ENCODE peak calls at places on chromosomes 5 and 9, in nine cellular contexts. R is NB4; L is CD8-positive, alpha-beta memory T cell; Y is heart right ventricle; I is A549; F is Panc1; S is lower leg skin; X is OCI-LY7; E is cardiac muscle cell. G is an unnamed sample.
A peak's percentile ranks its signal among the peaks of the same experiment; 100 is the strongest.

GRCh38 chr9:113477058-113477457 is 13.5 kb downstream of the RGS3 start:
- DNase-seq in R (no peak), L (no peak), Y (no peak), I (no peak), F (no peak), S (no peak), X (no peak), E (no peak), G (no peak)

GRCh38 chr5:142063376-142063775 is 45.2 kb upstream of the NDFIP1 start:
- DNase-seq in R (no peak), L (no peak), Y (no peak), I (no peak), F (no peak), S (no peak), X (no peak), E (no peak), G (no peak)

GRCh38 chr5:97471951-97472350 is 288.9 kb upstream of the RIOK2 start:
- DNase-seq in R (no peak), L (no peak), Y (no peak), I (no peak), F (no peak), S (no peak), X (no peak), E (no peak), G (no peak)

GRCh38 chr9:121690316-121690715 is 38.9 kb downstream of the DAB2IP start:
- DNase-seq in R (no peak), L (no peak), Y (no peak), I (no peak), F (no peak), S (no peak), X (no peak), E (no peak), G (no peak)

GRCh38 chr5:143401846-143402463 is 1.5 kb downstream of the NR3C1 start:
- DNase-seq in R (peak; percentile 33), L (peak; percentile 48), Y (no peak), I (no peak), F (no peak), S (no peak), X (no peak), E (no peak), G (no peak)

GRCh38 chr5:150508021-150508640 is at the start of gene NDST1:
- DNase-seq in R (no peak), L (no peak), Y (no peak), I (no peak), F (no peak), S (no peak), X (no peak), E (no peak), G (no peak)

GRCh38 chr5:168302785-168303184 is 11.3 kb downstream of the WWC1 start:
- DNase-seq in R (no peak), L (no peak), Y (no peak), I (no peak), F (no peak), S (no peak), X (no peak), E (no peak), G (no peak)

GRCh38 chr5:4579679-4580078 is 560.5 kb upstream of the ADAMTS16 start:
- DNase-seq in R (no peak), L (no peak), Y (no peak), I (no peak), F (no peak), S (no peak), X (no peak), E (no peak), G (no peak)

GRCh38 chr5:135245521-135246499 is 153.2 kb downstream of the MACROH2A1 start:
- DNase-seq in R (peak; percentile 80), L (no peak), Y (no peak), I (peak; percentile 36), F (no peak), S (peak; percentile 15), X (no peak), E (peak; percentile 62), G (peak; percentile 23)

GRCh38 chr5:44626846-44627245 is 181.9 kb upstream of the MRPS30 start:
- DNase-seq in R (no peak), L (no peak), Y (no peak), I (no peak), F (no peak), S (no peak), X (no peak), E (no peak), G (no peak)

GRCh38 chr5:89263846-89264245 is 380.9 kb upstream of the MEF2C start:
- DNase-seq in R (peak; percentile 2), L (no peak), Y (no peak), I (no peak), F (no peak), S (no peak), X (no peak), E (no peak), G (no peak)

GRCh38 chr5:14505310-14506140 is 76.1 kb upstream of the OTULINL start:
- DNase-seq in R (no peak), L (no peak), Y (no peak), I (no peak), F (no peak), S (no peak), X (no peak), E (no peak), G (no peak)

GRCh38 chr9:3398232-3398648 is 127.6 kb downstream of the RFX3 start:
- DNase-seq in R (peak; percentile 58), L (no peak), Y (no peak), I (no peak), F (no peak), S (no peak), X (peak; percentile 64), E (no peak), G (no peak)

GRCh38 chr5:94968507-94969095 is 316.3 kb downstream of the MCTP1 start:
- DNase-seq in R (peak; percentile 74), L (no peak), Y (no peak), I (peak; percentile 25), F (peak; percentile 33), S (peak; percentile 20), X (peak; percentile 72), E (peak; percentile 78), G (no peak)

GRCh38 chr5:152607393-152608165 is 202.5 kb upstream of the NMUR2 start:
- DNase-seq in R (no peak), L (no peak), Y (no peak), I (no peak), F (no peak), S (no peak), X (no peak), E (no peak), G (no peak)

GRCh38 chr5:30502277-30502676 is 691.2 kb upstream of the CDH6 start:
- DNase-seq in R (no peak), L (no peak), Y (no peak), I (no peak), F (peak; percentile 7), S (no peak), X (no peak), E (peak; percentile 3), G (no peak)

GRCh38 chr9:120583958-120584369 is 4.0 kb upstream of the CDK5RAP2 start:
- DNase-seq in R (peak; percentile 87), L (peak; percentile 59), Y (no peak), I (peak; percentile 48), F (no peak), S (peak; percentile 51), X (peak; percentile 82), E (peak; percentile 92), G (no peak)
- H3K4me3 ChIP-seq in R (no peak overlapping the region), L (no peak overlapping the region), Y (no peak overlapping the region), I (no peak overlapping the region), F (no peak overlapping the region), S (no peak overlapping the region), X (no peak overlapping the region), E (no peak overlapping the region), G (no peak overlapping the region)

GRCh38 chr9:68974901-68975300 is 39.0 kb downstream of the PRKACG start:
- DNase-seq in R (no peak), L (no peak), Y (no peak), I (no peak), F (no peak), S (no peak), X (no peak), E (no peak), G (no peak)
- H3K4me3 ChIP-seq in R (no peak overlapping the region), L (no peak overlapping the region), Y (peak overlapping the region; percentile 53), I (no peak overlapping the region), F (no peak overlapping the region), S (no peak overlapping the region), X (no peak overlapping the region), E (no peak overlapping the region), G (no peak overlapping the region)

DNA sequence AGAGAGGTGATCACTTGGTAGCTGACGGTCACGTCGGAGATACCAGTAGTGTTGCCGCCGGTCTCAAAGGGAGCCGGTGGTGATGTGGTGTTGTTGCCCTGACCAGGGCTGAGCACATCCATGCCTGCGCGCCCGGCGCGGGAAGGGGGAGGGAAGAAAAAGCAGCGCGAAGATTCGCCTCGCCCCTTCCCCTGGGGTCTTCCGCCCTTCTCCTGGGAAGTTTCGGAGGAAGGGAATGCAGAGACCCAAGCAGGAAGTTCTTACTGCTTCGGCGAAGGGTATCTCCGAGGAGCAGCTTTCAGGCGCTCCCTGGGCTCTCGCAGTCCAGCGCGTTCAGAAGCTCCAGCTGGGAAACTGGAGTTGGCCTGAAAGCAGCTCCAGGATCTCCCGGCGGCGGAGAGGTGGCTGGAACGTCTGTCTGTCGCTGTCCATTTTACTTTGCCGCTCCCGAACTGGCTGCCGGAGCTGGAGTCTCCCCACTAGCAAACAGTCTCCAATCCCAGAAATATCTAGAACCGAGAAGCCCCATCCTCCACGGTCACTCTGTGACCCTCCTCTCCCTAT is 565 bp downstream of the HTR1A start:
- DNase-seq in R (no peak), L (no peak), Y (no peak), I (no peak), F (no peak), S (no peak), X (no peak), E (no peak), G (no peak)
- H3K4me3 ChIP-seq in R (no peak overlapping the region), L (no peak overlapping the region), Y (no peak overlapping the region), I (no peak overlapping the region), F (no peak overlapping the region), S (no peak overlapping the region), X (no peak overlapping the region), E (no peak overlapping the region), G (no peak overlapping the region)

GRCh38 chr5:107502711-107503110 is 168.0 kb downstream of the EFNA5 start:
- DNase-seq in R (no peak), L (no peak), Y (no peak), I (no peak), F (no peak), S (no peak), X (no peak), E (no peak), G (no peak)

GRCh38 chr5:107508083-107508482 is 162.7 kb downstream of the EFNA5 start:
- DNase-seq in R (no peak), L (no peak), Y (no peak), I (no peak), F (no peak), S (no peak), X (no peak), E (no peak), G (no peak)

GRCh38 chr5:107501965-107502691 is 168.6 kb downstream of the EFNA5 start:
- DNase-seq in R (peak; percentile 9), L (no peak), Y (no peak), I (no peak), F (no peak), S (no peak), X (no peak), E (peak; percentile 59), G (no peak)

GRCh38 chr5:107504424-107504823 is 166.3 kb downstream of the EFNA5 start:
- DNase-seq in R (no peak), L (no peak), Y (no peak), I (no peak), F (no peak), S (no peak), X (no peak), E (no peak), G (no peak)

GRCh38 chr5:107505763-107506534 is 164.8 kb downstream of the EFNA5 start:
- DNase-seq in R (no peak), L (no peak), Y (no peak), I (no peak), F (no peak), S (no peak), X (no peak), E (no peak), G (no peak)
- H3K4me3 ChIP-seq in R (no peak overlapping the region), L (no peak overlapping the region), Y (no peak overlapping the region), I (no peak overlapping the region), F (no peak overlapping the region), S (no peak overlapping the region), X (no peak overlapping the region), E (no peak overlapping the region), G (no peak overlapping the region)

G was measured in uterus.